ENCODE peak calls at places on chromosomes 12 and 14, in four cellular contexts. V, M, B and Y are unnamed samples. For H3K4me1, the result is how much of the 10 kb centered on the place peaks cover.

GRCh38 chr14:99260652-99261551 is 11.1 kb downstream of the BCL11B start:
- DNase-seq in V (no peak), M (no peak), B (no peak), Y (no peak)

GRCh38 chr14:95408731-95409471 is 89.2 kb upstream of the CLMN start:
- DNase-seq in V (no peak), M (no peak), B (no peak), Y (no peak)

GRCh38 chr12:110661337-110661972 is 27.5 kb downstream of the HVCN1 start:
- DNase-seq in V (peak), M (no peak), B (no peak), Y (no peak)

GRCh38 chr14:75531256-75531655 is 9.0 kb downstream of the BATF start:
- DNase-seq in V (no peak), M (no peak), B (no peak), Y (no peak)

GRCh38 chr14:104460920-104461651 is 118.5 kb upstream of the C14orf180 start:
- DNase-seq in V (peak), M (no peak), B (peak), Y (no peak)

GRCh38 chr14:75222208-75222701 is 45.8 kb upstream of the TMED10 start:
- DNase-seq in V (peak), M (no peak), B (no peak), Y (no peak)

GRCh38 chr14:72830786-72831583 is 62.9 kb downstream of the DPF3 start:
- DNase-seq in V (no peak), M (no peak), B (peak), Y (no peak)

GRCh38 chr14:75119056-75119455 is 7.8 kb downstream of the NEK9 start:
- DNase-seq in V (no peak), M (no peak), B (no peak), Y (no peak)

GRCh38 chr14:35760143-35760542 is 49.0 kb downstream of the RALGAPA1 start:
- DNase-seq in V (no peak), M (no peak), B (no peak), Y (no peak)

GRCh38 chr12:27289414-27289813 is 43.2 kb upstream of the BMAL2 start:
- DNase-seq in V (no peak), M (no peak), B (no peak), Y (no peak)

GRCh38 chr12:20588057-20588456 is 107.1 kb upstream of the SLCO1C1 start:
- DNase-seq in V (no peak), M (no peak), B (no peak), Y (no peak)

GRCh38 chr12:41709012-41709411 is 435.7 kb downstream of the GXYLT1 start:
- DNase-seq in V (no peak), M (no peak), B (no peak), Y (no peak)

GRCh38 chr14:94011795-94012194 is 14.3 kb upstream of the OTUB2 start:
- DNase-seq in V (no peak), M (no peak), B (no peak), Y (no peak)

GRCh38 chr14:66496188-66496807 is 10.1 kb downstream of the CCDC196 start:
- DNase-seq in V (no peak), M (no peak), B (no peak), Y (no peak)

GRCh38 chr14:55446127-55446736 is 5.8 kb upstream of the TBPL2 start:
- DNase-seq in V (no peak), M (no peak), B (peak), Y (peak)
- H3K27ac ChIP-seq in V (no peak), M (no peak), B (no peak), Y (no peak)

DNA sequence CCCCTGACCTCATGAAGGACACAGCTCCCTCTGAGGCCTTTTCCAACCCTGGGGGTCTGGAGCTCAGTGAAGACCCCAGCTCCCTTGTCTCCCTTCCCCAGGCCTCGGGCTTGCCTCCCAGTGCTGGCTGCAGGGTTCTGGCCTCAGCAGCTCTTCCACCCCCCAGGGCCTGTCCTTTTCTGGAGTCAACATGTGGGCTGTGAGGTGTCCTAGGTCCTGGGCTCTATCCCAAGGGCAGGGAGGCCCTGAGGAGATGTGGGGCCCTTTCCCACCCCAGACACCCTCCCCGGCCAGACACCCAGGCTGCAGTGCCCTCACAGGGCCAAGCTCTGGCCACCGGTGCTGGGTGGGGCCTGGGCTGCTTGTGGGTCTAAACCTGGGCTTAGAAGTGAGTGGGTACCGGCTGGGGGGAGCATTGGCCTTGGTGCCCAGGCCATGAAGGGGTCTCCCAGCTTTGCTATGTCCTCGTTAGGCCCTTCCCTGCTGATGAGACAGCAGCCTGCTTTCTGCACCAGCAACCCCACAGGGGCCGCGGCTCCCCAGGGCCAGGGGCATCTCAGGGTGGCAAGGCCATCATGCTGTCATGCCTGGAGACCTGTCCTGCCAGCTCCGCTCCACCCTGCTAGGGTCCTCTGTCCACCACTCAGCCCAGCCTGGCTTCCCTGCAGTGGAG is 2.7 kb upstream of the CRIP2 start:
- DNase-seq in V (no peak), M (no peak), B (no peak), Y (no peak)
- H3K4me1 ChIP-seq in V (half or more), M (half or more), B (under half), Y (under half)

GRCh38 chr12:64836856-64837255 is 12.4 kb downstream of the TBC1D30 start:
- DNase-seq in V (no peak), M (no peak), B (no peak), Y (no peak)
- H3K27ac ChIP-seq in V (no peak), M (no peak), B (no peak), Y (no peak)

GRCh38 chr14:68766299-68767247 is 26.3 kb downstream of the ZFP36L1 start:
- DNase-seq in V (no peak), M (no peak), B (no peak), Y (no peak)
- H3K4me1 ChIP-seq in V (under half), M (under half), B (under half), Y (under half)

GRCh38 chr12:54355104-54355815 is 9.0 kb downstream of the GPR84 start:
- DNase-seq in V (no peak), M (no peak), B (peak), Y (no peak)
- H3K27ac ChIP-seq in V (peak), M (no peak), B (peak), Y (no peak)

DNA sequence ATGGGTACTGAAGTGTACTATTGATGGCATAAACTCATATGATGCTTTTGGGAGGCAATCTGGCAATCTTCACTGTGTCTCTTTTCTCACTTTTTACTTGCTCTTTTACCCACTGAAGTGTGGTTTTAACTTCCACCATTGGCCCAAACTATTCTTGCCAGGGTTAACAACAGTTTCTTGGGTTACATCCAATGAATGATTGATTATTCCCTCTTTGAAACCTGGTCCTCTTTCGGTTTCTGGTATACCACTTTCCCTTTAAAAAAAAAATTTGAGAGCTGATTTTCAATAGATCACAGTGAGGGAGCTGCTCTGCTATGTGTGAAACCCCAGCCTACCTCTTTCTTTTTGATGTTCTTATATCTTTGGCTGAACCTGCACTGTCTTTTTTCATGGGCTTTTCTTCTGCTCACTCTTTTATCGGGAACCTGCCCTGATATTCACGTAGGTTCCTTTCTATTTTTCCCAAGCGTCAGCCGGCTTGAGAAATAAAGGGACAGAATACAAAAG is 56.1 kb upstream of the OR4E1 start:
- DNase-seq in V (no peak), M (no peak), B (no peak), Y (no peak)
- H3K4me1 ChIP-seq in V (under half), M (under half), B (under half), Y (under half)